ENCODE peak calls at places on chromosomes 7 and 10, in eight cellular contexts. Q, J, Y, D, H, K, V and T are unnamed samples.

GRCh38 chr10:119827430-119827829 is 45.2 kb downstream of the MCMBP start:
- DNase-seq in Q (no peak), J (no peak), V (no peak), K (no peak), Y (no peak), H (no peak), D (no peak), T (no peak)

GRCh38 chr10:96645191-96645721 is 58.4 kb upstream of the TM9SF3 start:
- DNase-seq in K (no peak), D (no peak), Q (no peak), J (no peak), Y (no peak), H (no peak), V (no peak), T (no peak)

GRCh38 chr7:96440328-96440727 is 118.4 kb upstream of the SLC25A13 start:
- DNase-seq in H (no peak), V (no peak), J (no peak), K (no peak), Y (no peak), Q (no peak), D (no peak), T (no peak)

GRCh38 chr10:74011762-74012161 is 13.8 kb downstream of the VCL start:
- DNase-seq in D (no peak), Y (no peak), J (no peak), K (no peak), Q (peak), H (no peak), V (no peak), T (no peak)

GRCh38 chr7:157043745-157044144 is 33.3 kb upstream of the MNX1 start:
- DNase-seq in J (no peak), V (no peak), Q (no peak), K (no peak), Y (no peak), D (no peak), H (no peak), T (no peak)

GRCh38 chr10:99422697-99423096 is 7.7 kb downstream of the GOT1 start:
- DNase-seq in D (no peak), K (no peak), Q (no peak), J (no peak), H (no peak), Y (no peak), V (no peak), T (no peak)

GRCh38 chr7:1233328-1234048 is 816 bp downstream of the UNCX start:
- DNase-seq in J (no peak), V (no peak), Q (no peak), K (no peak), H (no peak), D (peak), Y (no peak), T (no peak)

GRCh38 chr7:28627263-28627653 is 214.9 kb downstream of the CREB5 start:
- DNase-seq in Q (no peak), V (no peak), Y (no peak), J (no peak), H (no peak), K (no peak), D (no peak), T (no peak)

GRCh38 chr7:29281782-29282541 is 87.4 kb downstream of the CHN2 start:
- DNase-seq in K (no peak), J (no peak), Y (peak), D (peak), Q (no peak), V (no peak), H (peak), T (no peak)

GRCh38 chr10:59240581-59241183 is 64.2 kb downstream of the PHYHIPL start:
- DNase-seq in Y (peak), K (no peak), V (no peak), J (peak), D (peak), Q (no peak), H (no peak), T (no peak)

GRCh38 chr7:78792006-78792405 is 661.5 kb downstream of the MAGI2 start:
- DNase-seq in J (no peak), Y (no peak), D (no peak), Q (no peak), K (no peak), H (no peak), V (no peak), T (no peak)

GRCh38 chr7:107694395-107694794 is 33.8 kb downstream of the SLC26A4 start:
- DNase-seq in Y (peak), H (no peak), D (peak), V (no peak), Q (no peak), K (no peak), J (no peak), T (no peak)

GRCh38 chr7:45874408-45875131 is 1.7 kb upstream of the CCDC201 start:
- DNase-seq in Y (no peak), K (no peak), H (no peak), Q (no peak), J (no peak), D (no peak), V (no peak), T (no peak)

GRCh38 chr7:346116-346898 is 56.3 kb downstream of the FOXL3 start:
- DNase-seq in H (no peak), K (no peak), V (no peak), D (no peak), Y (no peak), J (no peak), Q (no peak), T (no peak)

GRCh38 chr10:46999217-46999616 is 88.0 kb downstream of the PTPN20 start:
- DNase-seq in D (no peak), Y (no peak), J (no peak), H (no peak), V (no peak), K (no peak), Q (no peak), T (no peak)

GRCh38 chr10:11325817-11326216 is 285.6 kb downstream of the USP6NL start:
- DNase-seq in K (no peak), D (no peak), Q (no peak), Y (no peak), J (no peak), H (no peak), V (no peak), T (no peak)

GRCh38 chr7:73504017-73504416 is 18.1 kb downstream of the BAZ1B start:
- DNase-seq in J (no peak), H (no peak), V (no peak), K (no peak), Y (no peak), Q (no peak), D (no peak), T (no peak)

GRCh38 chr7:1941464-1942025 is 271.5 kb downstream of the ELFN1 start:
- DNase-seq in D (no peak), V (no peak), H (peak), J (no peak), Q (no peak), K (no peak), Y (no peak), T (no peak)

GRCh38 chr10:12241810-12242529 is 46.0 kb downstream of the CDC123 start:
- DNase-seq in D (no peak), Y (no peak), K (no peak), J (no peak), Q (no peak), H (peak), V (no peak), T (no peak)

GRCh38 chr10:119817991-119818888 is 54.4 kb downstream of the MCMBP start:
- DNase-seq in Q (no peak), K (peak), V (no peak), D (no peak), Y (no peak), J (peak), H (peak), T (no peak)

GRCh38 chr10:43083764-43084163 is 6.9 kb downstream of the RET start:
- DNase-seq in J (no peak), H (no peak), Y (no peak), D (no peak), V (no peak), K (no peak), Q (no peak), T (no peak)

GRCh38 chr7:70047891-70048448 is 449.7 kb downstream of the AUTS2 start:
- DNase-seq in D (no peak), H (no peak), J (no peak), Q (no peak), K (no peak), V (no peak), Y (no peak), T (no peak)

GRCh38 chr7:26434974-26435373 is 143.3 kb downstream of the SNX10 start:
- DNase-seq in J (no peak), V (no peak), Q (no peak), K (no peak), Y (no peak), H (no peak), D (no peak), T (no peak)

GRCh38 chr7:1368682-1369571 is 90.3 kb downstream of the MICALL2 start:
- DNase-seq in J (peak), V (no peak), H (no peak), Q (no peak), Y (no peak), D (peak), K (no peak), T (no peak)

GRCh38 chr7:136117539-136117938 is 140.4 kb upstream of the MTPN start:
- DNase-seq in V (no peak), Y (no peak), H (no peak), J (no peak), Q (no peak), D (no peak), K (no peak), T (no peak)

GRCh38 chr7:134804351-134804750 is 24.9 kb downstream of the CALD1 start:
- DNase-seq in J (no peak), Q (no peak), Y (no peak), K (no peak), H (no peak), D (no peak), V (no peak), T (no peak)

GRCh38 chr10:130708465-130708864 is 572.3 kb downstream of the GLRX3 start:
- DNase-seq in Y (no peak), K (no peak), Q (no peak), J (no peak), D (no peak), V (no peak), H (no peak), T (no peak)

GRCh38 chr7:5711419-5711818 is 70.0 kb downstream of the RNF216 start:
- DNase-seq in Q (no peak), H (no peak), D (peak), V (no peak), K (no peak), J (no peak), Y (no peak), T (no peak)

GRCh38 chr7:1396195-1396594 is 63.1 kb downstream of the MICALL2 start:
- DNase-seq in D (no peak), H (no peak), K (no peak), V (no peak), Y (no peak), Q (no peak), J (no peak), T (no peak)